ENCODE peak calls at places on chromosomes 16 and 17, in six cellular contexts. Y is heart right ventricle, T is GM12865, O is stomach, R is uterus, G is neural crest cell. V is an unnamed sample.

GRCh38 chr17:63571632-63572310 is 21.5 kb downstream of the DCAF7 start:
- DNase-seq in Y (no peak), T (no peak), O (no peak), R (no peak), G (no peak), V (no peak)

GRCh38 chr17:80263253-80264047 is 2.8 kb downstream of the RNF213 start:
- DNase-seq in Y (peak; percentile 63), T (peak; percentile 98), O (peak; percentile 93), R (peak; percentile 90), G (no peak), V (no peak)

GRCh38 chr17:75835315-75835987 is 8.8 kb downstream of the UNC13D start:
- DNase-seq in Y (no peak), T (no peak), O (no peak), R (no peak), G (no peak), V (no peak)

GRCh38 chr16:3949287-3949686 is 68.8 kb upstream of the CREBBP start:
- DNase-seq in Y (peak; percentile 50), T (no peak), O (no peak), R (no peak), G (no peak), V (no peak)

GRCh38 chr17:20970329-20970728 is 72.5 kb downstream of the USP22 start:
- DNase-seq in Y (no peak), T (no peak), O (no peak), R (no peak), G (no peak), V (no peak)

GRCh38 chr17:17141860-17142552 is 64.1 kb downstream of the PLD6 start:
- DNase-seq in Y (no peak), T (peak; percentile 27), O (no peak), R (no peak), G (peak; percentile 58), V (no peak)

GRCh38 chr17:21418446-21419298 is 42.5 kb downstream of the KCNJ12 start:
- DNase-seq in Y (no peak), T (no peak), O (no peak), R (no peak), G (no peak), V (no peak)

GRCh38 chr17:31581491-31581890 is 190.0 kb downstream of the RAB11FIP4 start:
- DNase-seq in Y (peak; percentile 39), T (no peak), O (peak; percentile 64), R (no peak), G (no peak), V (no peak)

GRCh38 chr17:44235583-44235936 is 16.1 kb upstream of the UBTF start:
- DNase-seq in Y (no peak), T (no peak), O (no peak), R (no peak), G (no peak), V (no peak)

GRCh38 chr17:70848785-70849184 is 679.5 kb downstream of the KCNJ2 start:
- DNase-seq in Y (no peak), T (no peak), O (no peak), R (no peak), G (no peak), V (no peak)

GRCh38 chr16:49431040-49431439 is 57.4 kb downstream of the C16orf78 start:
- DNase-seq in Y (no peak), T (no peak), O (no peak), R (no peak), G (no peak), V (no peak)

GRCh38 chr17:71970312-71970711 is 150.5 kb upstream of the SOX9 start:
- DNase-seq in Y (no peak), T (peak; percentile 22), O (no peak), R (no peak), G (no peak), V (no peak)

GRCh38 chr16:46885960-46886763 is 2.0 kb downstream of the GPT2 start:
- DNase-seq in Y (no peak), T (no peak), O (peak; percentile 77), R (no peak), G (no peak), V (no peak)

GRCh38 chr16:2149630-2150417 is 1.4 kb downstream of the RAB26 start:
- DNase-seq in Y (no peak), T (peak; percentile 63), O (no peak), R (no peak), G (no peak), V (no peak)

GRCh38 chr17:77280304-77280910 is 139.6 kb downstream of the SEC14L1 start:
- DNase-seq in Y (no peak), T (no peak), O (no peak), R (no peak), G (no peak), V (no peak)

GRCh38 chr17:57410169-57410568 is 153.8 kb downstream of the MSI2 start:
- DNase-seq in Y (no peak), T (no peak), O (no peak), R (no peak), G (no peak), V (no peak)

GRCh38 chr16:76387994-76388393 is 110.8 kb downstream of the CNTNAP4 start:
- DNase-seq in Y (no peak), T (no peak), O (no peak), R (no peak), G (no peak), V (no peak)

GRCh38 chr17:72618018-72618509 is 474.4 kb downstream of the SLC39A11 start:
- DNase-seq in Y (no peak), T (peak; percentile 30), O (peak; percentile 83), R (no peak), G (no peak), V (no peak)

GRCh38 chr17:78263063-78263735 is 31.8 kb downstream of the TMEM235 start:
- DNase-seq in Y (peak; percentile 62), T (no peak), O (peak; percentile 75), R (no peak), G (no peak), V (no peak)

GRCh38 chr17:61739002-61739401 is 124.3 kb downstream of the BRIP1 start:
- DNase-seq in Y (no peak), T (no peak), O (no peak), R (no peak), G (no peak), V (no peak)

GRCh38 chr17:77420804-77421634 is 280.2 kb downstream of the SEC14L1 start:
- DNase-seq in Y (no peak), T (peak; percentile 48), O (no peak), R (peak; percentile 91), G (no peak), V (peak; percentile 76)

GRCh38 chr17:58365980-58366595 is 14.1 kb upstream of the SUPT4H1 start:
- DNase-seq in Y (no peak), T (no peak), O (no peak), R (no peak), G (no peak), V (no peak)

GRCh38 chr16:15573274-15573895 is 69.6 kb downstream of the MARF1 start:
- DNase-seq in Y (no peak), T (no peak), O (no peak), R (no peak), G (no peak), V (no peak)

GRCh38 chr17:62902573-62903229 is 63.3 kb upstream of the TANC2 start:
- DNase-seq in Y (no peak), T (no peak), O (no peak), R (no peak), G (no peak), V (no peak)

DNA sequence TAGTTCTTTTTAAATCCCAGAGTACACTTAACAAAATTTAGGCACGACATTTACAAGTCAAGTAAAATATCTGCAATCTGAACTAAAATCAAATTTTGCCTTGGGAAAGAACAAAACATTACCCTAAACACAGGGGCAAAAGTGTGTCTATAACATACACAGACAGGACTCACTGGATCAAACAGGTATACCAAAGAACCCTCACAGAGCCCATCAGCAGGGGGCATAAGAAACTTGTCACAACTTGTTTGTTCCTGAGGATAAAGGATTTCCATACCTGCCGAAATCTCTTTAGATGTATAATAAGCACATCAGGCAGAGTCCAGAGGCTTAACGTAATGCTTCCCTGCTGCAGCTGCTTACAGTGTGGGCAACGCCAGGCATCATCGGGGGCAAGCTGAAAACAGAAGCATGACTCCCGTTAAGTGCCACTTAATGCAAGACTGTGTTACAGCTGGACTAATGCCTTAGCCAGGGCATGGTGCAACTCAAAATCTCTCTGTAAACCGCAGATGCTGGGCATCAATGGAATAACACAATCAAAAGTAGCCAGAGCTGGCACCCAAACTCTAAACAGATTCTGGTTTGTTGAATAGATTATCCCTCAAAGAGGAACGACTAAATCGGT is 67.0 kb downstream of the USP31 start:
- DNase-seq in Y (no peak), T (no peak), O (no peak), R (no peak), G (no peak), V (no peak)
- TF ChIP-seq CTCF in Y (no peak), T (no peak), O (no peak), R (no peak), G (no peak), V (no peak)

GRCh38 chr16:72064361-72064894 is 1.4 kb downstream of the HPR start:
- DNase-seq in Y (no peak), T (no peak), O (no peak), R (no peak), G (no peak), V (no peak)

GRCh38 chr16:72068930-72069329 is 5.9 kb downstream of the HPR start:
- DNase-seq in Y (no peak), T (no peak), O (no peak), R (no peak), G (no peak), V (no peak)

GRCh38 chr16:72072514-72073342 is 9.7 kb downstream of the HPR start:
- DNase-seq in Y (no peak), T (no peak), O (no peak), R (no peak), G (no peak), V (no peak)

GRCh38 chr16:72061564-72061963 is 1.5 kb upstream of the HPR start:
- DNase-seq in Y (no peak), T (no peak), O (no peak), R (no peak), G (no peak), V (no peak)

GRCh38 chr16:72066747-72067146 is 3.7 kb downstream of the HPR start:
- DNase-seq in Y (no peak), T (peak; percentile 40), O (no peak), R (no peak), G (no peak), V (no peak)
- TF ChIP-seq CTCF in Y (peak; percentile 66), T (peak; percentile 51), O (peak; percentile 49), R (peak; percentile 35), G (peak; percentile 68), V (peak; percentile 63)

GRCh38 chr17:67096609-67097008 is 52.3 kb downstream of the CACNG1 start:
- DNase-seq in Y (no peak), T (no peak), O (no peak), R (no peak), G (no peak), V (no peak)
- TF ChIP-seq CTCF in Y (no peak), T (no peak), O (no peak), R (no peak), G (no peak), V (no peak)

DNA sequence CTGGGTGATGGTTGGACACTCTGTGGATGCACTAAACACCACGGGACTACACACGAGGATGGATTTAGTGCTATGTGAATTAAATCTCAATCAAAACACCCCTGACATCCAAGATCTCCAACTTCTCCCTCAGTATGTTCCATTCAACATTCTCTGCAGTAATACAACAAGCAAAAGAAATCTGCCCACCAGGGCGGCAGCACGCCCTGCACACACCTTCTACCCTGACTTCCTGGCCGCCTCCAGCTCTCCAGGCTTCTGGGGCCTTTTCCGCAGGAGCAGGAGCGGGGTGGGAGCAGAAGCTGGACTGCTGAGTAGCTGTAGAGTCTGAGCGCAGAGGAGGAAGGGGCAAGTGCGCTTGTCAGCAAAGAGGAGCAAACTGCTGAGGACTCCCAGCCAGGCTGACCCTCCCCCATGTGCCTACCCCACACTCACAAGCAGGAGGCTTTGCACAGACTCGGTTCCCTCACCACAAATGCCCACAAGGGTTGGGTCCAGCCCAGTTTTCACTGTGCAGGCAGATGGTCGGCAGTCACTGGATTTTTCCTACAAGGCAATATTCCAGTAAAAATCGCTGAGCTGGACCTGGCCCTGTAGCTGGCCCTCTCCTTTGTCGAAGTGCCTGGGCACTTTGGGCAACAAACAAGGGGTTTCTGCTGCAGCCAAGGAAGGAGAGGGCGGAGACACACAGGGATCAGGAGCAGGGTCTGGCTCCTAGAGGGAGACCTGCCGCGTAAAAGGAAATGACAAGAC is 22.8 kb downstream of the ZDHHC7 start:
- DNase-seq in Y (no peak), T (no peak), O (no peak), R (no peak), G (no peak), V (no peak)
- TF ChIP-seq CTCF in Y (no peak), T (no peak), O (no peak), R (no peak), G (no peak), V (no peak)